ENCODE peak calls at places on chromosomes 3 and 15, in four cellular contexts. I is OCI-M1, G is cardiac fibroblast, V is substantia nigra. Y is an unnamed sample.

GRCh38 chr3:9121366-9121765 is 128.1 kb downstream of the SRGAP3 start:
- DNase-seq in I (no peak), G (no peak), V (peak), Y (no peak)

GRCh38 chr15:69025320-69025719 is 10.8 kb downstream of the NOX5 start:
- DNase-seq in I (no peak), V (no peak), G (no peak), Y (no peak)

GRCh38 chr3:169173231-169173630 is 490.3 kb downstream of the MECOM start:
- DNase-seq in G (peak), V (no peak), I (no peak), Y (no peak)

GRCh38 chr3:57998366-57999283 is 9.6 kb upstream of the FLNB start:
- DNase-seq in G (peak), I (peak), V (no peak), Y (no peak)

GRCh38 chr3:113053169-113053568 is 62.4 kb downstream of the GTPBP8 start:
- DNase-seq in V (no peak), G (no peak), I (no peak), Y (no peak)

GRCh38 chr15:89512631-89513030 is 16.2 kb upstream of the RHCG start:
- DNase-seq in I (no peak), V (no peak), G (no peak), Y (no peak)

GRCh38 chr15:74423443-74424257 is 10.1 kb downstream of the SEMA7A start:
- DNase-seq in G (no peak), V (no peak), I (peak), Y (no peak)

GRCh38 chr3:108124337-108125150 is 33.7 kb upstream of the CD47 start:
- DNase-seq in I (peak), V (no peak), G (no peak), Y (no peak)

GRCh38 chr15:48565560-48566482 is 79.7 kb downstream of the FBN1 start:
- DNase-seq in V (no peak), G (peak), I (peak), Y (peak)

GRCh38 chr3:193978446-193978845 is 157.5 kb upstream of the HES1 start:
- DNase-seq in I (no peak), G (no peak), V (no peak), Y (no peak)

Y was measured in AG09309.